ENCODE peak calls at places on chromosomes 13 and 19, in five cellular contexts. P is tibial nerve, T is IMR-90, N is fibroblast of mammary gland, U is GM12865. Z is an unnamed sample.

GRCh38 chr19:46841458-46842083 is 9.1 kb downstream of the AP2S1 start:
- DNase-seq in N (peak; percentile 63), P (peak; percentile 49), T (peak; percentile 52), U (no peak), Z (peak; percentile 82)

GRCh38 chr19:34867631-34868030 is 59.1 kb upstream of the ZNF30 start:
- DNase-seq in T (no peak), U (no peak), N (no peak), P (no peak), Z (no peak)

GRCh38 chr13:99657848-99658265 is 156.6 kb downstream of the TM9SF2 start:
- DNase-seq in T (no peak), P (no peak), U (no peak), N (peak; percentile 29), Z (peak; percentile 27)

GRCh38 chr19:35642312-35642711 is 767 bp downstream of the ETV2 start:
- DNase-seq in U (no peak), T (no peak), N (no peak), P (no peak), Z (no peak)

GRCh38 chr19:20999731-21000352 is 20.6 kb upstream of the ZNF430 start:
- DNase-seq in N (peak; percentile 92), U (peak; percentile 67), P (peak; percentile 64), T (peak; percentile 71), Z (peak; percentile 88)

GRCh38 chr13:106187501-106187900 is 348.0 kb downstream of the EFNB2 start:
- DNase-seq in U (no peak), P (no peak), N (peak; percentile 80), T (no peak), Z (peak; percentile 67)

GRCh38 chr13:108528303-108528702 is 101.1 kb upstream of the MYO16 start:
- DNase-seq in U (no peak), T (no peak), N (no peak), P (no peak), Z (no peak)

GRCh38 chr13:110850006-110850405 is 64.9 kb downstream of the ANKRD10 start:
- DNase-seq in N (no peak), P (no peak), T (no peak), U (no peak), Z (no peak)

GRCh38 chr19:42254083-42254849 is 662 bp downstream of the ERF start:
- DNase-seq in U (peak; percentile 81), N (peak; percentile 41), P (peak; percentile 79), T (peak; percentile 32), Z (peak; percentile 58)

GRCh38 chr13:73809561-73809960 is 324.6 kb downstream of the KLF12 start:
- DNase-seq in N (peak; percentile 44), P (no peak), T (peak; percentile 87), U (no peak), Z (peak; percentile 48)

GRCh38 chr13:112619730-112620639 is 32.0 kb upstream of the TUBGCP3 start:
- DNase-seq in N (peak; percentile 2), U (no peak), T (no peak), P (no peak), Z (peak; percentile 41)

GRCh38 chr13:40484101-40484800 is 182.2 kb downstream of the FOXO1 start:
- DNase-seq in N (no peak), P (no peak), U (no peak), T (no peak), Z (no peak)

GRCh38 chr13:75076476-75076875 is 405.5 kb downstream of the TBC1D4 start:
- DNase-seq in N (no peak), T (no peak), P (no peak), U (no peak), Z (no peak)

GRCh38 chr13:43662976-43663375 is 123.8 kb downstream of the ENOX1 start:
- DNase-seq in N (peak; percentile 6), U (no peak), T (no peak), P (no peak), Z (no peak)

GRCh38 chr13:113411216-113412023 is 41.9 kb downstream of the ADPRHL1 start:
- DNase-seq in P (peak; percentile 52), T (peak; percentile 99), N (peak; percentile 99), U (no peak), Z (peak; percentile 96)

GRCh38 chr19:6471076-6471475 is 7.0 kb downstream of the CRB3 start:
- DNase-seq in N (no peak), T (no peak), P (no peak), U (no peak), Z (no peak)

GRCh38 chr13:85528578-85529215 is 270.5 kb downstream of the SLITRK6 start:
- DNase-seq in P (no peak), T (peak; percentile 90), N (peak; percentile 76), U (no peak), Z (peak; percentile 9)

GRCh38 chr13:105070452-105070851 is 1465.0 kb downstream of the EFNB2 start:
- DNase-seq in N (no peak), U (no peak), T (no peak), P (no peak), Z (peak; percentile 9)

GRCh38 chr19:34201133-34201532 is 28.8 kb downstream of the LSM14A start:
- DNase-seq in N (no peak), U (peak; percentile 11), P (no peak), T (no peak), Z (no peak)

GRCh38 chr13:60655268-60655667 is 258.2 kb downstream of the TDRD3 start:
- DNase-seq in U (no peak), N (no peak), T (no peak), P (no peak), Z (no peak)

DNA sequence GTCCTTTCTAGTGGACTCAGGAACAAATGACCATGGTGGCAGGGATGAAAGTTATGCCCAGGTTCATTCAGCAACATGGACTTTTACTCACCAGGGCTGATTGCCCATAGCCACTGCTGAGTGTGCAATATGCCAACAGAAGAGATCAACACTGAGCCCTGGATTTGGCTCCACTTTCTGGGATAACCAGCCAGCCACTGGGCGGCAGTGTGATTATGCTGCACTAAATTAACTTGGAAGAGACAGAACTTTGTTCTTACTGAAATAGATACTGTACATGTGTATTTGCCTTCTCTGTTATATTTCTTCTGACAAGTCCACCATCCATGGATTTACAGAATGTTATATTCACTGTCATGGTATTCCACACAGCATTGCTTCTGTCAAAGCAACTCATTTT is 257.4 kb downstream of the TDRD3 start:
- DNase-seq in N (no peak), T (no peak), P (peak; percentile 44), U (no peak), Z (peak; percentile 46)
- TF ChIP-seq CTCF in N (peak; percentile 35), T (peak; percentile 22), P (no peak), U (peak; percentile 28), Z (peak; percentile 66)

GRCh38 chr19:57027360-57027759 is 92.4 kb upstream of the USP29 start:
- DNase-seq in N (no peak), T (no peak), U (no peak), P (no peak), Z (no peak)
- H3K4me3 ChIP-seq in N (no peak overlapping the region), T (no peak overlapping the region), U (no peak overlapping the region), P (no peak overlapping the region), Z (no peak overlapping the region)

GRCh38 chr13:101639711-101640110 is 187.2 kb downstream of the ITGBL1 start:
- DNase-seq in U (no peak), N (no peak), T (no peak), P (no peak), Z (no peak)
- TF ChIP-seq CTCF in U (no peak), N (no peak), T (no peak), P (no peak), Z (no peak)

DNA sequence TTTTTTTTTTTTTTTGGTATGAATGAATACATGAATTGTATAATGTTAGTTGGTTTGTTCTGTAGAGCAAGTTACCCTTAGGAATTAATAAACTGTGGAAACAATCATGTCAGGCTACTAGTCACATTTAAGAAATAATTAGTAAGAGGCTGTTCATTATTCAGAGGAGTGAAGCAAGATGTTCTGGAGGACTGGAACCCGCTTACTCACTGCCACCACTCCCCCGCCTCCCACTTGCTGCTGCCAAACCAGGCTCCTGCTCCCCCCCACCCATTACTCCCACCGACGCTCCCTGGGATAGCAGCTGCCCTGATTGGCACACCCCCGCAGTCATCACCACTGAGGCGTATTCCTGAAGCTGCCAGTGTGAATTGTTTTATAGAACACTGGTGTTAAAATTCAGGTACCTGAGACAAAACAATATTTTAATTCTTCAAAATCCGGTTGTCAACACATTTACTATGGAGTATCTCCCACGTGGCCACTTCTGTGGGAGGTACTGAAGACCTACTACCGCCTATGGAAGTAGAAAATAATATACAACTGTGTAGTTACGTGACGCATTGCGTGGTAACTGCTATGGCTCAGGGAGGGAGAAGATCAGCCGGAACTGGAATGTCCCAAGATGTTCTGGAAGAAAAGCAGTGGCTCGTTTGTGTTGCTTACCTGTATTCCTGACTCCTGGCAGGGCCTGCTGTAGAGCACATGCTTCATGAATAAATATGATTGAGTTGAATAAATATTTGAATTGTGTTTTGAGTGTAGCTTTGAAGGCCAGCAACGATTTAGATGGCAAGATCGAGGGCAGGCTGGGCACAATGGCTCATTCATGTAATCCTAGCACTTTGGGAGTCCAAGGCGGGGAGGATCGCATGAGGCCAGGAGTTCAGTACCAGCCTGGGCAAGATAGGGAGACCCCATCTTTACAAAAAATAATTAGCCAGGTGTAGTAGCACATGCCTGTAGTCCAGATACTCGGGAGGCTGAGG is 1.7 kb downstream of the DPY19L3 start:
- DNase-seq in P (no peak), T (peak; percentile 37), N (peak; percentile 89), U (no peak), Z (peak; percentile 80)
- H3K4me3 ChIP-seq in P (no peak overlapping the region), T (no peak overlapping the region), N (peak overlapping the region; percentile 78), U (no peak overlapping the region), Z (peak overlapping the region; percentile 85)

DNA sequence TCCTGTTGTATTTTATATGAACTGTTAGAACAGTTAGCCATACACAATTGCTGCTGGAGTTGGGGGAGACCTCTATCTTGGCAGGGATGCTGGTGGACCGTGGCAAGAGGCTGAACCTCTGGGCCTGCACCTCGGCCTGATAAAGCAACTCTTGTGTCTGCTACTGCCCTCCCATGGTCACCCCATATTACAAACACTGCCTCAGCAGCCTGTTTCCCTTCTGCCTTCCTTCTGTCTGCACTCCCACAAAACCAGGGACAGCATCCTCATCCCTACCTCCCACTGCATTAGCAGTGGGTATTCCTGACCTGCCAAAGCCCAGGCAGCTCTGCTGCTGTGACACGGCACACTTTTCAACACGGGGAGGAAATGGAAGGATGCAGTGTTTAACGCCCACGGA is 456.4 kb downstream of the FGF14 start:
- DNase-seq in P (no peak), N (no peak), T (no peak), U (peak; percentile 3), Z (no peak)
- TF ChIP-seq CTCF in P (no peak), N (no peak), T (peak; percentile 1), U (no peak), Z (no peak)

DNA sequence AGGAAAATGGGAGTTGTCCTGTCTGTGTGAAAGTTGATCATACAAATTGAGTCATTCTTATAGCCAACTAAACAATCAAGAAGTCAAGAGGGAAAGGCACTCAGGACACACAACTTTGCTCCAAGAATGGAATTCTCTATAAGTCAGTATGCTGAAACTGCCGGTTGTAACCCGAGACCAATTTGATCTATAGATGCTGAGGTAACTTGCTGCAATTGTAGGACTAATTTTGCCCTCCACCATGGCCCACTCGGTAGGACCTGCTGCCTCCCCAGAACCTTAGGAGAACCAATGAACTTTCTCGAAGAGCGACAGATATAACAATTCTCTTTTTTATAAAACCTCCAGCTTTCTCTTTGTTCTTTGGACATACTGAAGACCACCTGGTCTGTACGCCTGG is 157.0 kb downstream of the RNF17 start:
- DNase-seq in U (peak; percentile 2), T (no peak), P (no peak), N (no peak), Z (no peak)
- H3K4me3 ChIP-seq in U (peak overlapping the region; percentile 82), T (no peak overlapping the region), P (no peak overlapping the region), N (no peak overlapping the region), Z (no peak overlapping the region)

GRCh38 chr19:13883665-13884064 is 6.7 kb downstream of the NANOS3 start:
- DNase-seq in N (no peak), T (no peak), P (no peak), U (no peak), Z (no peak)
- TF ChIP-seq CTCF in N (peak; percentile 31), T (peak; percentile 29), P (no peak), U (no peak), Z (no peak)

GRCh38 chr13:27791901-27792392 is 336 bp upstream of the GSX1 start:
- DNase-seq in P (no peak), T (no peak), U (no peak), N (no peak), Z (no peak)
- H3K4me3 ChIP-seq in P (no peak overlapping the region), T (no peak overlapping the region), U (no peak overlapping the region), N (no peak overlapping the region), Z (no peak overlapping the region)